ENCODE peak calls at places on chromosomes 13 and 19, in eight cellular contexts. R, X, V, F, U, J, M and I are unnamed samples.
A peak's percentile ranks its signal among the peaks of the same experiment; 100 is the strongest.

GRCh38 chr19:58355215-58355796 is 2.0 kb upstream of the A1BG start:
- DNase-seq in R (no peak), X (no peak), V (no peak), F (no peak), U (no peak), J (no peak), M (no peak), I (no peak)

GRCh38 chr19:6970478-6970877 is 50.8 kb downstream of the MBD3L2B start:
- DNase-seq in R (no peak), X (no peak), V (no peak), F (no peak), U (no peak), J (no peak), M (no peak), I (no peak)

GRCh38 chr13:114004416-114005205 is 30.7 kb upstream of the C13orf46 start:
- DNase-seq in R (no peak), X (peak; percentile 5), V (peak; percentile 54), F (no peak), U (no peak), J (no peak), M (peak; percentile 92), I (no peak)

GRCh38 chr19:54684537-54684936 is 21.8 kb downstream of the LILRB4 start:
- DNase-seq in R (no peak), X (no peak), V (peak; percentile 2), F (no peak), U (no peak), J (peak; percentile 52), M (peak; percentile 2), I (no peak)

GRCh38 chr19:33064117-33064777 is 441 bp downstream of the RHPN2 start:
- DNase-seq in R (no peak), X (peak; percentile 80), V (no peak), F (peak; percentile 75), U (no peak), J (peak; percentile 79), M (peak; percentile 15), I (no peak)

GRCh38 chr19:42255766-42256750 is 1.1 kb upstream of the ERF start:
- DNase-seq in R (peak; percentile 84), X (peak; percentile 38), V (no peak), F (peak; percentile 70), U (no peak), J (peak; percentile 79), M (peak; percentile 78), I (no peak)

GRCh38 chr19:14118165-14119051 is 846 bp upstream of the PRKACA start:
- DNase-seq in R (no peak), X (peak; percentile 81), V (peak; percentile 58), F (peak; percentile 85), U (peak; percentile 56), J (peak; percentile 37), M (peak; percentile 84), I (peak; percentile 38)

GRCh38 chr19:51375504-51376221 is 3.2 kb upstream of the NKG7 start:
- DNase-seq in R (no peak), X (no peak), V (no peak), F (no peak), U (no peak), J (no peak), M (no peak), I (no peak)

GRCh38 chr13:50676602-50677001 is 166.9 kb downstream of the DLEU7 start:
- DNase-seq in R (no peak), X (peak; percentile 23), V (peak; percentile 89), F (no peak), U (no peak), J (no peak), M (peak; percentile 54), I (no peak)

GRCh38 chr13:106535552-106536243 is at the start of gene EFNB2:
- DNase-seq in R (peak; percentile 83), X (peak; percentile 87), V (peak; percentile 84), F (peak; percentile 94), U (peak; percentile 91), J (peak; percentile 91), M (peak; percentile 96), I (peak; percentile 91)
- TF ChIP-seq CTCF in R (no peak), X (no peak), V (no peak), F (no peak), U (no peak), J (peak; percentile 36), M (no peak), I (peak; percentile 60)

GRCh38 chr19:35166100-35167063 is 11.8 kb downstream of the FXYD5 start:
- DNase-seq in R (no peak), X (no peak), V (no peak), F (no peak), U (no peak), J (no peak), M (no peak), I (peak; percentile 60)
- H3K4me1 ChIP-seq in R (peaks cover 3% of the 10 kb centered on the region), X (no peaks in the 10 kb centered on the region), V (no peaks in the 10 kb centered on the region), F (peaks cover 25% of the 10 kb centered on the region), U (peaks cover 22% of the 10 kb centered on the region), J (no peaks in the 10 kb centered on the region), M (no peaks in the 10 kb centered on the region), I (peaks cover 14% of the 10 kb centered on the region)

GRCh38 chr13:27971236-27971645 is 2.1 kb upstream of the CDX2 start:
- DNase-seq in R (no peak), X (no peak), V (no peak), F (no peak), U (no peak), J (peak; percentile 95), M (no peak), I (no peak)
- H3K27ac ChIP-seq in R (no peak overlapping the region), X (no peak overlapping the region), V (no peak overlapping the region), F (no peak overlapping the region), U (no peak overlapping the region), J (no peak overlapping the region), M (no peak overlapping the region), I (no peak overlapping the region)

GRCh38 chr13:45296259-45296658 is 44.7 kb downstream of the TPT1 start:
- DNase-seq in R (no peak), X (no peak), V (no peak), F (no peak), U (no peak), J (no peak), M (no peak), I (no peak)
- TF ChIP-seq CTCF in R (no peak), X (no peak), V (no peak), F (no peak), U (no peak), J (no peak), M (no peak), I (peak; percentile 5)

DNA sequence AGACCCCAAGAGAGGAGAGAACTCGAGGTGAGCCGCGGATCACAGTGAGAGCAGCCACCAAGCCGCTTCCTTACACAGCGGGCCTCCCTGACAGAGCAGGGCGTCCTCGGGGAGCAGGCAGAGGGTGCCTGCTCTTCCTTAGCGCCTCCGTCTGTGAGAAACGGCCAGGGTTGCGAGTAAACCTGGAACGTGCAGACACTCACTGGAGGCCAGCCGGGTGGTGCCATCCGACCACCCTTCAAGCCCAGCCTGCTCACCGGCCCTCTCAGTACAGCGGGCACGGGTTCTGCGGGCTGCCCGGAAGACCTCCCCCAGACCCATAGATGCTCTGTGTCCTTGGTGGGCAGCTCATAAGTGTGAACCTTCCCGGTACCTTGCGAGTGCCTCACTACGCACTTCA is 9.7 kb downstream of the DOT1L start:
- DNase-seq in R (no peak), X (no peak), V (no peak), F (no peak), U (no peak), J (no peak), M (no peak), I (no peak)
- H3K4me1 ChIP-seq in R (peaks cover 38% of the 10 kb centered on the region), X (peaks cover 50% of the 10 kb centered on the region), V (peaks cover 44% of the 10 kb centered on the region), F (peaks cover 53% of the 10 kb centered on the region), U (peaks cover 20% of the 10 kb centered on the region), J (peaks cover 19% of the 10 kb centered on the region), M (peaks cover 62% of the 10 kb centered on the region), I (peaks cover 8% of the 10 kb centered on the region)